ENCODE peak calls at places on chromosome 1, in five cellular contexts. One of them, this sample, is unnamed.
A peak's percentile ranks its signal among the peaks of the same experiment; 100 is the strongest.

GRCh38 chr1:81679972-81680371 is 120.8 kb upstream of the ADGRL2 start:
- DNase-seq in right lobe of liver: no peak
- DNase-seq in GM23338: peak; percentile 4
- DNase-seq in ovary: peak; percentile 33
- DNase-seq in CD4-positive, CD25-positive, alpha-beta regulatory T cell: no peak
- DNase-seq in this sample: no peak

GRCh38 chr1:156123356-156124196 is 9.1 kb downstream of the LMNA start:
- DNase-seq in right lobe of liver: peak; percentile 94
- DNase-seq in GM23338: peak; percentile 87
- DNase-seq in ovary: peak; percentile 97
- DNase-seq in CD4-positive, CD25-positive, alpha-beta regulatory T cell: no peak
- DNase-seq in this sample: peak; percentile 99

GRCh38 chr1:184753608-184754478 is 815 bp downstream of the EDEM3 start:
- DNase-seq in right lobe of liver: peak; percentile 55
- DNase-seq in GM23338: peak; percentile 65
- DNase-seq in ovary: no peak
- DNase-seq in CD4-positive, CD25-positive, alpha-beta regulatory T cell: peak; percentile 34
- DNase-seq in this sample: peak; percentile 79

GRCh38 chr1:97920275-97920831 is 481 bp downstream of the DPYD start:
- DNase-seq in right lobe of liver: no peak
- DNase-seq in GM23338: peak; percentile 30
- DNase-seq in ovary: no peak
- DNase-seq in CD4-positive, CD25-positive, alpha-beta regulatory T cell: no peak
- DNase-seq in this sample: no peak

GRCh38 chr1:43404353-43404752 is 14.7 kb downstream of the SZT2 start:
- DNase-seq in right lobe of liver: no peak
- DNase-seq in GM23338: no peak
- DNase-seq in ovary: no peak
- DNase-seq in CD4-positive, CD25-positive, alpha-beta regulatory T cell: no peak
- DNase-seq in this sample: no peak

GRCh38 chr1:29682918-29683314 is 446.6 kb downstream of the PTPRU start:
- DNase-seq in right lobe of liver: no peak
- DNase-seq in GM23338: no peak
- DNase-seq in ovary: no peak
- DNase-seq in CD4-positive, CD25-positive, alpha-beta regulatory T cell: no peak
- DNase-seq in this sample: peak; percentile 11

GRCh38 chr1:206002833-206003532 is at the start of gene RAB7B:
- DNase-seq in right lobe of liver: peak; percentile 79
- DNase-seq in GM23338: no peak
- DNase-seq in ovary: peak; percentile 69
- DNase-seq in CD4-positive, CD25-positive, alpha-beta regulatory T cell: no peak
- DNase-seq in this sample: peak; percentile 84

GRCh38 chr1:37699147-37699546 is 6.8 kb downstream of the CDCA8 start:
- DNase-seq in right lobe of liver: no peak
- DNase-seq in GM23338: no peak
- DNase-seq in ovary: no peak
- DNase-seq in CD4-positive, CD25-positive, alpha-beta regulatory T cell: no peak
- DNase-seq in this sample: no peak

GRCh38 chr1:230084408-230085177 is 17.6 kb downstream of the GALNT2 start:
- DNase-seq in right lobe of liver: peak; percentile 54
- DNase-seq in GM23338: no peak
- DNase-seq in ovary: peak; percentile 60
- DNase-seq in CD4-positive, CD25-positive, alpha-beta regulatory T cell: no peak
- DNase-seq in this sample: peak; percentile 92

GRCh38 chr1:29655145-29655544 is 418.8 kb downstream of the PTPRU start:
- DNase-seq in right lobe of liver: no peak
- DNase-seq in GM23338: no peak
- DNase-seq in ovary: no peak
- DNase-seq in CD4-positive, CD25-positive, alpha-beta regulatory T cell: no peak
- DNase-seq in this sample: no peak

GRCh38 chr1:92538413-92539061 is 51.8 kb upstream of the GFI1 start:
- DNase-seq in right lobe of liver: no peak
- DNase-seq in GM23338: no peak
- DNase-seq in ovary: no peak
- DNase-seq in CD4-positive, CD25-positive, alpha-beta regulatory T cell: no peak
- DNase-seq in this sample: no peak

GRCh38 chr1:167805041-167805556 is 83.3 kb downstream of the MPZL1 start:
- DNase-seq in right lobe of liver: no peak
- DNase-seq in GM23338: no peak
- DNase-seq in ovary: no peak
- DNase-seq in CD4-positive, CD25-positive, alpha-beta regulatory T cell: no peak
- DNase-seq in this sample: no peak

GRCh38 chr1:175384546-175384945 is 192.0 kb upstream of the KIAA0040 start:
- DNase-seq in right lobe of liver: no peak
- DNase-seq in GM23338: no peak
- DNase-seq in ovary: no peak
- DNase-seq in CD4-positive, CD25-positive, alpha-beta regulatory T cell: no peak
- DNase-seq in this sample: no peak

GRCh38 chr1:223714421-223714724 is 2.0 kb downstream of the CAPN2 start:
- DNase-seq in right lobe of liver: no peak
- DNase-seq in GM23338: no peak
- DNase-seq in ovary: no peak
- DNase-seq in CD4-positive, CD25-positive, alpha-beta regulatory T cell: no peak
- DNase-seq in this sample: no peak

GRCh38 chr1:53979712-53980450 is 33.7 kb downstream of the LRRC42 start:
- DNase-seq in right lobe of liver: no peak
- DNase-seq in GM23338: peak; percentile 46
- DNase-seq in ovary: no peak
- DNase-seq in CD4-positive, CD25-positive, alpha-beta regulatory T cell: no peak
- DNase-seq in this sample: no peak

GRCh38 chr1:50279622-50280320 is 143.5 kb downstream of the DMRTA2 start:
- DNase-seq in right lobe of liver: no peak
- DNase-seq in GM23338: peak; percentile 82
- DNase-seq in ovary: no peak
- DNase-seq in CD4-positive, CD25-positive, alpha-beta regulatory T cell: no peak
- DNase-seq in this sample: no peak

GRCh38 chr1:41902125-41902524 is 16.6 kb downstream of the HIVEP3 start:
- DNase-seq in right lobe of liver: no peak
- DNase-seq in GM23338: peak; percentile 30
- DNase-seq in ovary: no peak
- DNase-seq in CD4-positive, CD25-positive, alpha-beta regulatory T cell: no peak
- DNase-seq in this sample: no peak

GRCh38 chr1:185512442-185512841 is 195.4 kb upstream of the IVNS1ABP start:
- DNase-seq in right lobe of liver: no peak
- DNase-seq in GM23338: no peak
- DNase-seq in ovary: no peak
- DNase-seq in CD4-positive, CD25-positive, alpha-beta regulatory T cell: no peak
- DNase-seq in this sample: no peak

GRCh38 chr1:102241431-102242338 is 245.0 kb upstream of the OLFM3 start:
- DNase-seq in right lobe of liver: no peak
- DNase-seq in GM23338: no peak
- DNase-seq in ovary: no peak
- DNase-seq in CD4-positive, CD25-positive, alpha-beta regulatory T cell: no peak
- DNase-seq in this sample: no peak

GRCh38 chr1:25805863-25806225 is 5.9 kb downstream of the SELENON start:
- DNase-seq in right lobe of liver: no peak
- DNase-seq in GM23338: no peak
- DNase-seq in ovary: no peak
- DNase-seq in CD4-positive, CD25-positive, alpha-beta regulatory T cell: no peak
- DNase-seq in this sample: no peak

GRCh38 chr1:201298381-201299367 is 15.4 kb downstream of the PKP1 start:
- DNase-seq in right lobe of liver: no peak
- DNase-seq in GM23338: no peak
- DNase-seq in ovary: no peak
- DNase-seq in CD4-positive, CD25-positive, alpha-beta regulatory T cell: no peak
- DNase-seq in this sample: no peak

GRCh38 chr1:55594701-55595100 is 379.5 kb upstream of the USP24 start:
- DNase-seq in right lobe of liver: no peak
- DNase-seq in GM23338: no peak
- DNase-seq in ovary: no peak
- DNase-seq in CD4-positive, CD25-positive, alpha-beta regulatory T cell: no peak
- DNase-seq in this sample: no peak

GRCh38 chr1:77832889-77833288 is 53.4 kb downstream of the MIGA1 start:
- DNase-seq in right lobe of liver: no peak
- DNase-seq in GM23338: no peak
- DNase-seq in ovary: no peak
- DNase-seq in CD4-positive, CD25-positive, alpha-beta regulatory T cell: no peak
- DNase-seq in this sample: no peak

DNA sequence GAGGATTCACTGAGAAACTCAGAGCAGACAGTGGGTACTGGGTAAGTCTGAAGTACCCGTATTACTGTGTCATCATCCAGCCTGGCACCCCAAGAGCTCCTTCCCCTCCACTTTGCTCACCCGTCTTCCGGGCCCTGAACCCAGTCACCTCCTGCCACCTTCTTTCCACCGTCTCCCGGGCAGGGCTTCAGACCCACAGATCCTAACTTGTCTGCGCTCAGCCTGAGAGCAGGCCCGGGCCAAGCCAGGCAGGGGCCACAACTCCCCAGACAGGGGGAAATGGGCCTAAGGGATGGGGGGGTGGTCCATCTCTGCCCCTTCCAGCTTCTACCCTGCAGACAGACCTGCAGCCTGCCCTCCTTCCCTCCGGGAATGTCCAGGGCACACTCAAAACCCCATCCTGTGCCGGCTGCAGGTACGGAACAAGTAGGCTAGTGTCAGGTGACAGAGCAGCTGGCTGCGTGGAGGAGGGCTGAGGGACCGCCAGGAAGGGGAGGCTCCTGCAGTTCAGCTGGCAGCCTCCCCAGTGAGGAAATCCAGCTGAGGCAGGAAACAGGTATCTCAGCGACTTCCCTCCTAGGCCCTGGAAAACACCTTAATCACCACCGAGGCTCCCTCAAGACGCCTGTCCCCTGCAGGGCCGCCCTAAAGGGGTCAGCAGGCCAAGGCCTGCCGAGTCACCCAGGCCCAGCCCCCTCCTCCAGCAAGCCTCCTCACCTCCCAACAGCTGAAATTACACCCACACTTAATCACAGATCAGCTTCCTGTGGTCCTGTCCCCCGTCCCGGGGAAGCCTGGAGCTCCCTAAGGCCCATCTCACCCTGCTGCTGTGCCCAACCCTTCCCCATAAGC is 3.5 kb downstream of the HSPG2 start:
- DNase-seq in right lobe of liver: peak; percentile 60
- DNase-seq in GM23338: peak; percentile 73
- DNase-seq in ovary: peak; percentile 76
- DNase-seq in CD4-positive, CD25-positive, alpha-beta regulatory T cell: no peak
- DNase-seq in this sample: no peak
- H3K4me3 ChIP-seq in right lobe of liver: no peak overlapping the region
- H3K4me3 ChIP-seq in GM23338: peak overlapping the region; percentile 28
- H3K4me3 ChIP-seq in ovary: no peak overlapping the region
- H3K4me3 ChIP-seq in CD4-positive, CD25-positive, alpha-beta regulatory T cell: no peak overlapping the region
- H3K4me3 ChIP-seq in this sample: peak overlapping the region; percentile 74

GRCh38 chr1:28269529-28269928 is 10.2 kb downstream of the SESN2 start:
- DNase-seq in right lobe of liver: no peak
- DNase-seq in GM23338: no peak
- DNase-seq in ovary: no peak
- DNase-seq in CD4-positive, CD25-positive, alpha-beta regulatory T cell: no peak
- DNase-seq in this sample: no peak
- H3K27ac ChIP-seq in right lobe of liver: peak overlapping the region; percentile 63
- H3K27ac ChIP-seq in GM23338: peak overlapping the region; percentile 86
- H3K27ac ChIP-seq in ovary: no peak overlapping the region
- H3K27ac ChIP-seq in CD4-positive, CD25-positive, alpha-beta regulatory T cell: no peak overlapping the region
- H3K27ac ChIP-seq in this sample: no peak overlapping the region

GRCh38 chr1:3653286-3653618 is 936 bp downstream of the TP73 start:
- DNase-seq in right lobe of liver: no peak
- DNase-seq in GM23338: no peak
- DNase-seq in ovary: no peak
- DNase-seq in CD4-positive, CD25-positive, alpha-beta regulatory T cell: no peak
- DNase-seq in this sample: no peak
- H3K4me3 ChIP-seq in right lobe of liver: no peak overlapping the region
- H3K4me3 ChIP-seq in GM23338: peak overlapping the region; percentile 76
- H3K4me3 ChIP-seq in ovary: no peak overlapping the region
- H3K4me3 ChIP-seq in CD4-positive, CD25-positive, alpha-beta regulatory T cell: no peak overlapping the region
- H3K4me3 ChIP-seq in this sample: no peak overlapping the region

GRCh38 chr1:32195972-32196823 is 4.2 kb upstream of the CCDC28B start:
- DNase-seq in right lobe of liver: no peak
- DNase-seq in GM23338: no peak
- DNase-seq in ovary: no peak
- DNase-seq in CD4-positive, CD25-positive, alpha-beta regulatory T cell: no peak
- DNase-seq in this sample: no peak

GRCh38 chr1:32194984-32195383 is 5.4 kb upstream of the CCDC28B start:
- DNase-seq in right lobe of liver: no peak
- DNase-seq in GM23338: no peak
- DNase-seq in ovary: no peak
- DNase-seq in CD4-positive, CD25-positive, alpha-beta regulatory T cell: no peak
- DNase-seq in this sample: no peak

GRCh38 chr1:32197837-32198236 is 2.6 kb upstream of the CCDC28B start:
- DNase-seq in right lobe of liver: no peak
- DNase-seq in GM23338: no peak
- DNase-seq in ovary: no peak
- DNase-seq in CD4-positive, CD25-positive, alpha-beta regulatory T cell: no peak
- DNase-seq in this sample: no peak

GRCh38 chr1:32197074-32197473 is 3.3 kb upstream of the CCDC28B start:
- DNase-seq in right lobe of liver: no peak
- DNase-seq in GM23338: no peak
- DNase-seq in ovary: no peak
- DNase-seq in CD4-positive, CD25-positive, alpha-beta regulatory T cell: no peak
- DNase-seq in this sample: no peak

DNA sequence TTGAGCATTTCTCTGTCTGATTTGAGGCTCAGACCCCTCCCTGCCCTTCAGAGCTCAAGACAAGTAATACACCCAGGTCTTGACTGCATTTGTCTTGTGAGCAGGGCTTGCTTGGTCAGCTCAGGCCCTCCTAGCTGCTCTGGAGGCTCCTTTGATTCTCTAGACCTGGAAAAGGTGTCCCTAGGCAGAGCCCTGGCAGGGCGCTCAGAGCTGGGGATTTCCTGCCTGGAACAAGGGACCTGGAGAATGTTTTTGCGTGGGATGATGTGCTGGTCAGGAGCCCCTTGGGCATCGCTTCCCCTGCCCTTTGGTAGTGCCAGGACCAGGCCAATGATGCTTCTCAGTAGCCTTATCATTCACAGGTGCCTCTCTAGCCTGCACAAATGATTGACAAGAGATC is 4.9 kb upstream of the CCDC28B start:
- DNase-seq in right lobe of liver: no peak
- DNase-seq in GM23338: no peak
- DNase-seq in ovary: no peak
- DNase-seq in CD4-positive, CD25-positive, alpha-beta regulatory T cell: no peak
- DNase-seq in this sample: no peak
- H3K27ac ChIP-seq in right lobe of liver: no peak overlapping the region
- H3K27ac ChIP-seq in GM23338: no peak overlapping the region
- H3K27ac ChIP-seq in ovary: no peak overlapping the region
- H3K27ac ChIP-seq in CD4-positive, CD25-positive, alpha-beta regulatory T cell: no peak overlapping the region
- H3K27ac ChIP-seq in this sample: no peak overlapping the region

DNA sequence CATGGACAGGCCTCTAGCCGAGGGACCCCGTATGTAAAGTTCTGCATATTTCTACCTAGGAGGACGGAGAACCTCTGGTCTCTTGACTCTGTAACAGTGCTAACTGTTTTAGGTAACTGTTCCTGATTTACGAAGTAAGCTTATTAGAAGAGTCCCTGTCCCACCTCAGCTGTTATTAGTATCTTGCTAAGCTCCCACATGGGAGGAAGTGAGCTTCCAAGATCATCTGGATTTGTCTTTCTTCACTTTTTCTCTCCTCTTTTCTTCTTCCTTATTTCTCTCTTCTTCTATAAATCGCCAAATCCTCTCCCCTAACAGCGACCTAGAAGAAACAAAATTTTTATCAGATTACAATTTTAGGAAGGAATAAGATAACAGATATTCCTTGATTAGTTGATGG is 4.4 kb downstream of the CD53 start:
- DNase-seq in right lobe of liver: no peak
- DNase-seq in GM23338: no peak
- DNase-seq in ovary: no peak
- DNase-seq in CD4-positive, CD25-positive, alpha-beta regulatory T cell: no peak
- DNase-seq in this sample: no peak
- H3K4me3 ChIP-seq in right lobe of liver: no peak overlapping the region
- H3K4me3 ChIP-seq in GM23338: no peak overlapping the region
- H3K4me3 ChIP-seq in ovary: no peak overlapping the region
- H3K4me3 ChIP-seq in CD4-positive, CD25-positive, alpha-beta regulatory T cell: peak overlapping the region; percentile 99
- H3K4me3 ChIP-seq in this sample: no peak overlapping the region